ENCODE peak calls at places on chromosome 11, in eight cellular contexts. E is colonic mucosa; Y is activated CD8-positive, alpha-beta memory T cell treated with anti-CD3 and anti-CD28 coated beads for 1 hour; V is right lobe of liver; H is germinal center; J is activated T-cell treated with anti-CD3 and anti-CD28 coated beads for 48 hours; A is activated CD4-positive, alpha-beta T cell treated with anti-CD3 and anti-CD28 coated beads for 48 hours; L is Daoy. N is an unnamed sample.
A peak's percentile ranks its signal among the peaks of the same experiment; 100 is the strongest.

GRCh38 chr11:15878756-15879155 is 477.6 kb downstream of the SOX6 start:
- DNase-seq in E (no peak), L (no peak), V (no peak), J (no peak), A (no peak), Y (no peak), H (no peak), N (no peak)

GRCh38 chr11:16297332-16297731 is 59.0 kb downstream of the SOX6 start:
- DNase-seq in E (no peak), L (no peak), J (no peak), Y (no peak), H (no peak), A (no peak), V (no peak), N (no peak)

GRCh38 chr11:134644489-134645456 is 232.7 kb upstream of the B3GAT1 start:
- DNase-seq in L (no peak), J (no peak), E (no peak), H (no peak), A (no peak), Y (no peak), V (no peak), N (no peak)

GRCh38 chr11:131504199-131504949 is 134.0 kb downstream of the NTM start:
- DNase-seq in J (no peak), A (no peak), V (no peak), L (peak; percentile 56), H (no peak), Y (no peak), E (no peak), N (no peak)

GRCh38 chr11:109421981-109422590 is at the start of gene C11orf87:
- DNase-seq in H (no peak), E (no peak), L (no peak), J (no peak), Y (no peak), V (peak; percentile 46), A (peak; percentile 2), N (no peak)

GRCh38 chr11:32052218-32052617 is 38.7 kb upstream of the RCN1 start:
- DNase-seq in V (no peak), L (peak; percentile 50), Y (no peak), E (peak; percentile 40), H (peak; percentile 40), J (peak; percentile 27), A (peak; percentile 63), N (peak; percentile 46)

GRCh38 chr11:110121204-110121603 is 28.0 kb downstream of the ZC3H12C start:
- DNase-seq in H (no peak), A (no peak), V (no peak), J (no peak), Y (no peak), L (peak; percentile 21), E (no peak), N (no peak)

GRCh38 chr11:124859171-124859570 is 6.1 kb upstream of the ROBO3 start:
- DNase-seq in E (no peak), J (no peak), L (no peak), A (no peak), H (no peak), V (no peak), Y (no peak), N (no peak)

GRCh38 chr11:68581439-68581838 is 102.9 kb upstream of the GAL start:
- DNase-seq in A (no peak), J (no peak), H (no peak), E (no peak), L (no peak), Y (no peak), V (no peak), N (no peak)